ENCODE peak calls at places on chromosome 19, in eight cellular contexts. T is fibroblast of pulmonary artery; Y is CD8-positive, alpha-beta T cell; O is AG10803; R is Calu3; C is mesothelial cell of epicardium; G is foreskin fibroblast; M is GM23338. U is an unnamed sample.
A peak's percentile ranks its signal among the peaks of the same experiment; 100 is the strongest.

GRCh38 chr19:2426661-2427322 is 594 bp downstream of the TIMM13 start:
- DNase-seq in T (peak; percentile 37), Y (peak; percentile 35), O (peak; percentile 7), R (peak; percentile 36), C (peak; percentile 62), G (peak; percentile 30), M (peak; percentile 58), U (no peak)

GRCh38 chr19:2455481-2456300 is 1.1 kb downstream of the LMNB2 start:
- DNase-seq in T (no peak), Y (peak; percentile 42), O (no peak), R (no peak), C (peak; percentile 54), G (no peak), M (no peak), U (peak; percentile 71)

GRCh38 chr19:32708457-32708856 is 11.1 kb upstream of the TDRD12 start:
- DNase-seq in T (no peak), Y (peak; percentile 45), O (no peak), R (no peak), C (no peak), G (no peak), M (no peak), U (no peak)

GRCh38 chr19:37975071-37975470 is 68.1 kb downstream of the SIPA1L3 start:
- DNase-seq in T (no peak), Y (no peak), O (no peak), R (no peak), C (no peak), G (no peak), M (no peak), U (no peak)

GRCh38 chr19:55365245-55365644 is 2.2 kb upstream of the GARIN5B start:
- DNase-seq in T (no peak), Y (no peak), O (no peak), R (no peak), C (no peak), G (no peak), M (no peak), U (no peak)

GRCh38 chr19:30022659-30023058 is 80.6 kb downstream of the URI1 start:
- DNase-seq in T (no peak), Y (no peak), O (no peak), R (no peak), C (no peak), G (no peak), M (no peak), U (no peak)

GRCh38 chr19:45138303-45138751 is 22.5 kb downstream of the NKPD1 start:
- DNase-seq in T (no peak), Y (no peak), O (no peak), R (no peak), C (no peak), G (no peak), M (no peak), U (no peak)

GRCh38 chr19:2246801-2247361 is 2.2 kb upstream of the AMH start:
- DNase-seq in T (peak; percentile 67), Y (no peak), O (peak; percentile 36), R (peak; percentile 25), C (no peak), G (peak; percentile 40), M (no peak), U (no peak)

GRCh38 chr19:50500753-50501151 is 10.2 kb downstream of the JOSD2 start:
- DNase-seq in T (no peak), Y (no peak), O (no peak), R (no peak), C (no peak), G (no peak), M (no peak), U (no peak)

GRCh38 chr19:50498219-50499056 is 12.6 kb downstream of the JOSD2 start:
- DNase-seq in T (no peak), Y (no peak), O (no peak), R (no peak), C (no peak), G (no peak), M (no peak), U (no peak)

GRCh38 chr19:50501186-50501567 is 9.8 kb downstream of the JOSD2 start:
- DNase-seq in T (no peak), Y (no peak), O (no peak), R (no peak), C (no peak), G (no peak), M (no peak), U (no peak)

GRCh38 chr19:50501568-50502475 is 9.2 kb downstream of the JOSD2 start:
- DNase-seq in T (no peak), Y (no peak), O (no peak), R (no peak), C (no peak), G (no peak), M (no peak), U (no peak)

GRCh38 chr19:50500060-50500752 is 10.8 kb downstream of the JOSD2 start:
- DNase-seq in T (no peak), Y (no peak), O (no peak), R (peak; percentile 44), C (no peak), G (no peak), M (peak; percentile 68), U (no peak)
- TF ChIP-seq CTCF in T (peak; percentile 2), Y (no peak), O (no peak), R (peak; percentile 30), C (peak; percentile 11), G (no peak), M (peak; percentile 37), U (peak; percentile 39)

DNA sequence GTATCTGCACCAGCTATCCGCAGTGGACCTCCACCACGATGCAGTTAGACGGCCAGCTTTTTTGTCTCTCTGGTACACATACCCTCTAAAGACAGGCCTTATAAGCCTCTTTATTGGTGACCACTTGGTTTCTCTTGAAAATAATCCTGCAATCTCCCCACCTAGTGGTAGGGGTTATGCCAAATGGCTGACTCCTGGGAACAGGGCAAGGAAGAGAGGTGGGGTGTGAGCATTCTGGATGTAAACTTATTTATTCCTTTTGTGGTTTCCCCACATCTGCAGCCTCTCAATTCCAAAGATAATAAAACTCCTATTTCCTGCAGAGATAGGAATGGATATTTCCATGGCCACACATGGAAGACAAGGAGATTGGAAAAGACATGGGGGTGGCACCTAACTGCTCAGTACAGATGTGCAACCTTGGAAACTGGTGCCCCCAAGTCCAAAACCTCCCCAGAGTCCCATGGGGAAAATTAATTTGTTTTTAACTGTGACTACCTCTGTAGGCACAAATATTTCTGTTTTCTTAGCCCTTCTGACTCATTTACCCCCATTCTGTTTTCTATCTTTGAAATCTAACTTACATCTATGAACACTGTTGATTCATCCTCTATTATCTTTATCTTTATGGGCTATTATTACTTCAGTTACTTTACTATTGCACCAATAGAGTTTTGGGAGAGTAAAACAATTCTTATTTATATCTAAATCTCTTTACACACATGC is 112.7 kb upstream of the TSHZ3 start:
- DNase-seq in T (peak; percentile 58), Y (no peak), O (no peak), R (no peak), C (no peak), G (no peak), M (peak; percentile 47), U (no peak)
- TF ChIP-seq CTCF in T (peak; percentile 41), Y (no peak), O (peak; percentile 47), R (no peak), C (no peak), G (peak; percentile 23), M (peak; percentile 54), U (no peak)

GRCh38 chr19:47653856-47654255 is 44.9 kb downstream of the BICRA start:
- DNase-seq in T (no peak), Y (no peak), O (no peak), R (no peak), C (no peak), G (no peak), M (no peak), U (no peak)
- TF ChIP-seq CTCF in T (no peak), Y (no peak), O (no peak), R (no peak), C (no peak), G (no peak), M (no peak), U (no peak)

GRCh38 chr19:17448190-17448967 is at the start of gene TMEM221:
- DNase-seq in T (peak; percentile 19), Y (peak; percentile 51), O (no peak), R (peak; percentile 65), C (peak; percentile 71), G (no peak), M (peak; percentile 80), U (no peak)
- TF ChIP-seq CTCF in T (peak; percentile 33), Y (peak; percentile 61), O (peak; percentile 41), R (peak; percentile 21), C (peak; percentile 42), G (peak; percentile 62), M (peak; percentile 62), U (peak; percentile 72)

GRCh38 chr19:40581531-40581930 is 4.9 kb downstream of the SHKBP1 start:
- DNase-seq in T (no peak), Y (no peak), O (no peak), R (no peak), C (no peak), G (no peak), M (no peak), U (no peak)

GRCh38 chr19:40585241-40585640 is 8.6 kb downstream of the SHKBP1 start:
- DNase-seq in T (no peak), Y (no peak), O (no peak), R (no peak), C (no peak), G (no peak), M (no peak), U (no peak)

GRCh38 chr19:40582467-40582866 is 5.8 kb downstream of the SHKBP1 start:
- DNase-seq in T (no peak), Y (no peak), O (no peak), R (no peak), C (no peak), G (no peak), M (no peak), U (no peak)

GRCh38 chr19:40584007-40584406 is 7.3 kb downstream of the SHKBP1 start:
- DNase-seq in T (no peak), Y (no peak), O (no peak), R (no peak), C (no peak), G (no peak), M (peak; percentile 51), U (no peak)

GRCh38 chr19:40583283-40583682 is 6.6 kb downstream of the SHKBP1 start:
- DNase-seq in T (no peak), Y (no peak), O (no peak), R (no peak), C (no peak), G (no peak), M (no peak), U (no peak)
- TF ChIP-seq CTCF in T (no peak), Y (no peak), O (no peak), R (no peak), C (no peak), G (no peak), M (no peak), U (no peak)

GRCh38 chr19:17725422-17726078 is 6.3 kb downstream of the MAP1S start:
- DNase-seq in T (no peak), Y (peak; percentile 22), O (no peak), R (no peak), C (no peak), G (no peak), M (peak; percentile 74), U (no peak)
- TF ChIP-seq CTCF in T (peak; percentile 22), Y (no peak), O (peak; percentile 13), R (peak; percentile 32), C (peak; percentile 47), G (peak; percentile 13), M (peak; percentile 72), U (peak; percentile 55)

GRCh38 chr19:16860996-16861395 is 27.8 kb upstream of the F2RL3 start:
- DNase-seq in T (no peak), Y (no peak), O (no peak), R (no peak), C (no peak), G (no peak), M (no peak), U (no peak)
- TF ChIP-seq CTCF in T (no peak), Y (no peak), O (no peak), R (no peak), C (no peak), G (no peak), M (no peak), U (no peak)

GRCh38 chr19:36528194-36528920 is at the start of gene ZNF260:
- DNase-seq in T (peak; percentile 99), Y (peak; percentile 93), O (peak; percentile 97), R (peak; percentile 95), C (peak; percentile 94), G (peak; percentile 96), M (peak; percentile 99), U (peak; percentile 97)
- TF ChIP-seq CTCF in T (no peak), Y (no peak), O (no peak), R (no peak), C (no peak), G (no peak), M (no peak), U (no peak)

U was measured in type B pancreatic cell.